ENCODE peak calls at places on chromosome 18, in six cellular contexts. R is mesenchymal stem cell; Q is esophagus muscularis mucosa; P is prostate gland; A is CD8-positive, alpha-beta memory T cell; H is psoas muscle. M is an unnamed sample.

GRCh38 chr18:74944676-74945075 is 264.3 kb downstream of the PTGR3 start:
- DNase-seq in P (no peak), A (no peak), H (no peak), R (peak), Q (no peak), M (no peak)

GRCh38 chr18:24033644-24034412 is 19.3 kb downstream of the TTC39C start:
- DNase-seq in A (no peak), Q (no peak), H (no peak), R (no peak), P (no peak), M (no peak)

GRCh38 chr18:46386788-46387187 is 270.2 kb downstream of the LOXHD1 start:
- DNase-seq in H (no peak), P (peak), A (no peak), Q (no peak), R (no peak), M (no peak)

GRCh38 chr18:39862341-39862740 is 2092.7 kb upstream of the PIK3C3 start:
- DNase-seq in R (peak), Q (no peak), A (no peak), H (no peak), P (no peak), M (no peak)

GRCh38 chr18:9810216-9810804 is 75.5 kb upstream of the TXNDC2 start:
- DNase-seq in H (no peak), P (no peak), Q (no peak), A (no peak), R (peak), M (no peak)

GRCh38 chr18:48140738-48141137 is 210.3 kb upstream of the SMAD2 start:
- DNase-seq in H (no peak), R (no peak), A (no peak), P (no peak), Q (no peak), M (no peak)

GRCh38 chr18:4961121-4961909 is 235.7 kb downstream of the AKAIN1 start:
- DNase-seq in Q (no peak), H (no peak), A (no peak), P (no peak), R (no peak), M (no peak)

GRCh38 chr18:29147944-29148343 is 971.0 kb upstream of the CDH2 start:
- DNase-seq in R (peak), Q (no peak), H (no peak), P (no peak), A (no peak), M (no peak)

DNA sequence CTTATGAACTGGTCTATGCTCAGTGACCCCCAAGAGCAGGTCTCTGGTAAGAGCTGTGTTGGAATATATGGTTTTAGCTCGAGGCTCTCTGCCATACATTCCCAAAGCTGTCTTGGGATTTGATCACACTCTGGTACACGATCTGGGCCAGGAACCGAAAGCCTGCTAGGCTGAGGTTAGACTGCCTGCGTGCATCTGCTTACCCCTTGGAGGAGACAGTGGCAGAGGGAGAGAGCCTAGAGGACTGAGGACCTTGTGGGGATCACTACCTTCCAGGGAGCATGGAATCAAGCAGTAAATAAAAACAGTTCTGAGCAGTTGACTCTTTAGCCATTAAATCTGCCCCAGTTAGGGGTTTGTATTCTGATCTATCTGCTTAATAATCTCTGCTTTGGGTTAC is 63.7 kb downstream of the ZNF532 start:
- DNase-seq in P (no peak), A (no peak), R (no peak), Q (no peak), H (no peak), M (no peak)
- H3K27ac ChIP-seq in P (peak), A (no peak), R (no peak), Q (no peak), H (peak), M (no peak)

DNA sequence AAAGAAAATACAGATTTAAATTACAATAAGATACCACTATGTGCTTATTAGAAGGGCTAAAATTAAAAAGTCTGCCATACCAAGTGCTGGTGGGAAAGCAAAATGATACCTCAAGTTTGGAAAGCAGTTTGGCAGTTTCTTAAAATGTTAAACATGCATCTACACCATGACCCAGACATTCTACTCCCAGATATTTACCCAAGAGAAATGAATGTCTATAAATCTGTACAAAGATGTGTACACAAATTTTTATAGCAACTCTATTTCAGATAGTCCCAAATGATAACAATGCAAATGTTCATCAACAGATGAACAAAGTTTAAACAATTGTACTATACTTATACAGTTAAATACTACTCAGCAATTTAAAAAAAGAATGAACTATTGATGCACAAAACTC is 7.1 kb upstream of the DSG4 start:
- DNase-seq in A (no peak), P (no peak), Q (no peak), H (no peak), R (no peak), M (no peak)
- H3K27ac ChIP-seq in A (no peak), P (no peak), Q (no peak), H (no peak), R (no peak), M (no peak)

GRCh38 chr18:25291150-25291549 is 60.8 kb downstream of the ZNF521 start:
- DNase-seq in P (no peak), R (no peak), H (no peak), A (no peak), Q (no peak), M (no peak)

GRCh38 chr18:25287096-25287495 is 64.9 kb downstream of the ZNF521 start:
- DNase-seq in P (no peak), H (no peak), Q (no peak), A (no peak), R (no peak), M (no peak)

GRCh38 chr18:25289040-25289631 is 62.8 kb downstream of the ZNF521 start:
- DNase-seq in R (peak), Q (no peak), A (no peak), H (no peak), P (no peak), M (no peak)

GRCh38 chr18:25284861-25285574 is 66.9 kb downstream of the ZNF521 start:
- DNase-seq in H (peak), P (no peak), Q (no peak), A (no peak), R (peak), M (no peak)

DNA sequence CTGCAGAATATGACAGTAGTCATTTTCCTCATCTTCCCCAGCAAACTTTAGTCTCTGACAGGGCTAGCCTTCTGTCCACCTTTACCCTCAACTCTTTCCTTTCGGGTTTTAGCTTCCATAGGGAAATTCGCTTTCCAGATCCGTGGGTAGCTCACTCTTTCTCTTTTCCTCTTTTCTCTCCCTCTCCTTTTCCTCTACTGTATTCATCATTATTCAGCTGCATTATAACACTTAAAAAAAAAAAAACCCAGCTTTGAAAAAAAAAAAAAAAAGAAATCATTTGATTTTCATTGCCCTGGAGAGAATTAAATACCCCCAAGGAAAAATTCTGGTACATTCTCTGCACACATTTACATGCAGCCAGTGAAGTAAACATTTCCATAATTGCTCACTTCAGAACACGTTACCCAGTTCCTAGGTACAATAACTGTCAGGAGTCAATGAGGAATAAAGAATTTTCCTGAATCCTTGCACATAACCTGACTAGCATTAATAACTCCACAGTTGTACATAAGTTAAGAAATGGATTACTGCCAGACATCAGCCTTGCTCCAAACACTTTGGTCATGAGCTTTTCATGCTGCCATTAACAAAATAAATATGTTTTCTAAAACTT is 63.5 kb downstream of the ZNF521 start:
- DNase-seq in P (no peak), H (no peak), R (no peak), Q (no peak), A (no peak), M (no peak)
- H3K27ac ChIP-seq in P (no peak), H (no peak), R (peak), Q (peak), A (no peak), M (no peak)

DNA sequence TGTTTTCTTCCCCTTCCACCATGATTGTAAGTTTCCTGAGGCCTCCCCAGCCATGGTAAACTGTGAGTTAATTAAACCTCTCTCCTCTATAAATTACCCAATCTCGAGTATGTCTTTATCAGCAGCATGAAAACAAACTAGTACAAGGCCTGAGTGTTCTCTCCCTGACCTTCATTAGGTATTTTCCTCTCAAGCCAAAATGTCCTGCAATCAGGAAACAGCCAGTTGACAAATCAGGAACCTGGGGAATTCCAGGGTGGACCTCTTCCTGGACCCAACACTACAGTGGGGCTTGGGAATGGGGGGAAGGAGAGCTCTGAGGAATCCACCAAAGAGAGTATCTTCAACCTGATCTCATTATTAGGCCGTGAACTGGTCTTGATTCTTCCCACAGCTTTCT is 129.8 kb downstream of the TXNL1 start:
- DNase-seq in R (no peak), Q (peak), A (no peak), H (no peak), P (no peak), M (no peak)
- H3K27ac ChIP-seq in R (no peak), Q (no peak), A (no peak), H (no peak), P (no peak), M (no peak)

DNA sequence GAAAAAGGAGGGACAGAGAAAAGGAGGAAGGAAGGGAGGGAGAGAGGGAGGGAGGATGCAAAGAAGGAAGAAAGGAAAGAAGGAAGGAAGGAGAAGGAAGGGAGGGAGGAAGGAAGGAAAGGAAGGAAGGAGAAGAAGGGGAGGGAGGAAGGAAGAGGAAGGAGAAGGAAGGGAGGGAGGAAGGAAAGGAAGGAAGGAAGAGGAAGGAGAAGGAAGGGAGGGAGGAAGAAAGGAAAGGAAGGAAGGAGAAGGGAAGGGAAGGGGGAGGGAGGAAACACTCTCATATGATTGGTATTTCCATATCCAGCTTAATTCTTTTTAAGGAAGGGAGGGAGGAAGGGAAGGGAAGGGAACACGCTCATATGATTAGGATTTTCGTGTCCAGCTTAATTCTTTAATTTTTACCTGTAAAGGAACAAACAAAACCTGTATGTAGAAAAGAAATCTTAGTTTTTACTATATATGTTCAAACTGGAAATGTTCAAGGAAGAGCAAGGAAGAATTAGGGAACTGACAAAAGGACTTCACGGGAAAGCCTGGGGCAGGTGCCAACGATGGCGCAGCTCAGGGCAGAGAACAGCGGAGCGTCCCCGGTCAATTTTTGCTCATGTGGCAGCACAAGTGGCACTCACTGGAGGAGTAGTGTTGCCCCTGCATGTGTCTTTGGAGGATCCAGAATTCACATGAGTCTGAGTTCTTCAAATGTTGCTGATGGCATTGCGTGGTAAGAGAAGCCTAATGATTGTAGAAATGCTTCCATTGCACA is 228.6 kb downstream of the ZNF516 start:
- DNase-seq in R (no peak), P (no peak), H (no peak), A (no peak), Q (no peak), M (no peak)
- H3K27ac ChIP-seq in R (no peak), P (peak), H (peak), A (no peak), Q (peak), M (no peak)

GRCh38 chr18:22471546-22472131 is 53.9 kb upstream of the CTAGE1 start:
- DNase-seq in H (no peak), P (no peak), R (peak), Q (peak), A (no peak), M (no peak)
- H3K27ac ChIP-seq in H (no peak), P (no peak), R (no peak), Q (no peak), A (no peak), M (no peak)

GRCh38 chr18:58256316-58257080 is 212.5 kb downstream of the NEDD4L start:
- DNase-seq in H (no peak), P (no peak), R (no peak), Q (no peak), A (no peak), M (no peak)

GRCh38 chr18:58257461-58257860 is 213.4 kb downstream of the NEDD4L start:
- DNase-seq in R (peak), H (no peak), Q (no peak), A (no peak), P (no peak), M (no peak)

GRCh38 chr18:58262581-58262980 is 218.6 kb downstream of the NEDD4L start:
- DNase-seq in R (no peak), Q (no peak), H (no peak), A (no peak), P (no peak), M (no peak)

GRCh38 chr18:58255701-58256311 is 211.8 kb downstream of the NEDD4L start:
- DNase-seq in H (peak), A (no peak), Q (peak), R (no peak), P (no peak), M (no peak)

DNA sequence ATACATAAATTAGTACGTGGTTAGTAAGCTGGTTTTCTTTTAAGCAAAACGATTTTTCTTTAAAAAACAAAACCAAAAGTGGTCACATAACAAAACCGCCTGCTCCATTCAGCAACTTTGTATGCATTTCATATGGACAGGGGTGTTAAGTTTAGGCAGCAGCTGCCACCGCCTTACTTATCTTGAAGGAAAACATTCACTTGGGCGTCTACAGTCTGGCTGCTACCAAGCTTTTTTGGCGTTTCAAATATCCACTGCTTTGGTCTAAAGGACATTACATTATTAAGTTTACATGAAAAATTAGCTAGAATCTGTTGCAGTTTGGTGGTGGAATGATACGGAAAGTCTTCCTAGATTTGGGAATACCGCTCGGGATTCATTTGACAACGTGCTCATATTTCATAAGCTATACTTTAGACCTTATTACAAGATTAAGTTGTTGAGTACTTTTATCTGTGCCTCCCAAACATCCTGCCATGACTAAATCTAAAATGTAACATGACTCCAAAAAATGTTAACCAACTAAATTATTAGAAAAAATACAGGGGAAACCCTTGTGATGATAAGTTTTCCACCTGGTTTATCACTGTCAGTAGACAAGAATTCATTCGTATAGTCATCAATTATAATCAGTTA is 214.8 kb downstream of the NEDD4L start:
- DNase-seq in H (no peak), Q (no peak), P (no peak), A (no peak), R (no peak), M (no peak)
- H3K27ac ChIP-seq in H (peak), Q (no peak), P (no peak), A (peak), R (no peak), M (no peak)

DNA sequence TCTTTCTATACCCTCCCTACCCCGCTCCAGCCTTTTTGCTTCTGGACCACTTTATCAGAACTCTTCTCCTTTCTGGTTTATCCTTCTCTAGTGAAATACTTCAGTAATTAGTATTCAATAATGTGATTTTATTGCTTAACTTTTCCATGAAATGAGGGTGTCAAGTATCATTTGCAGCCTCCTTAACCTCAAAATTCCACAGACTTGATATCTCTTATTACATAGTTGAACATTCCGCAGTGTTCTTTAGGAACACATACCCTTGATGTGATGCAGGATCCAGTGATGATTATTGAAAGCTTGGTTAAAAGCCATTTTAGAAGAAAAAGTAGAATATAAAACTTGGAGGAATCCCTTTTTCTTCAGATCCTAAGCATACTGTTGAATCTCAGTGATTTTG is 94.8 kb downstream of the GREB1L start:
- DNase-seq in R (no peak), H (no peak), Q (no peak), P (no peak), A (no peak), M (no peak)
- H3K27ac ChIP-seq in R (no peak), H (no peak), Q (no peak), P (no peak), A (no peak), M (no peak)

GRCh38 chr18:31576670-31577069 is 15.0 kb upstream of the TTR start:
- DNase-seq in Q (no peak), H (no peak), P (no peak), A (no peak), R (no peak), M (no peak)
- H3K27ac ChIP-seq in Q (no peak), H (no peak), P (no peak), A (no peak), R (no peak), M (no peak)

M was measured in substantia nigra.